ENCODE peak calls at places on chromosome 20, in four cellular contexts. One of them, this sample, is unnamed.

GRCh38 chr20:32980131-32980941 is 23.9 kb downstream of the SUN5 start:
- DNase-seq in CD4-positive, alpha-beta T cell: no peak
- DNase-seq in GM06990: no peak
- DNase-seq in omental fat pad: no peak
- DNase-seq in this sample: no peak

GRCh38 chr20:62808211-62808865 is 3.7 kb downstream of the OGFR start:
- DNase-seq in CD4-positive, alpha-beta T cell: peak; percentile 73
- DNase-seq in GM06990: peak; percentile 50
- DNase-seq in omental fat pad: peak; percentile 85
- DNase-seq in this sample: peak; percentile 70

GRCh38 chr20:14866841-14867514 is 529.6 kb upstream of the FLRT3 start:
- DNase-seq in CD4-positive, alpha-beta T cell: no peak
- DNase-seq in GM06990: no peak
- DNase-seq in omental fat pad: no peak
- DNase-seq in this sample: no peak

GRCh38 chr20:50724851-50725721 is 6.3 kb upstream of the PARD6B start:
- DNase-seq in CD4-positive, alpha-beta T cell: no peak
- DNase-seq in GM06990: no peak
- DNase-seq in omental fat pad: peak; percentile 86
- DNase-seq in this sample: no peak

GRCh38 chr20:2401527-2401926 is 20.8 kb downstream of the TGM6 start:
- DNase-seq in CD4-positive, alpha-beta T cell: no peak
- DNase-seq in GM06990: no peak
- DNase-seq in omental fat pad: no peak
- DNase-seq in this sample: no peak

GRCh38 chr20:16475225-16475624 is 98.0 kb downstream of the KIF16B start:
- DNase-seq in CD4-positive, alpha-beta T cell: no peak
- DNase-seq in GM06990: no peak
- DNase-seq in omental fat pad: no peak
- DNase-seq in this sample: no peak

GRCh38 chr20:38217791-38218565 is 42.6 kb downstream of the KIAA1755 start:
- DNase-seq in CD4-positive, alpha-beta T cell: no peak
- DNase-seq in GM06990: no peak
- DNase-seq in omental fat pad: peak; percentile 44
- DNase-seq in this sample: no peak

GRCh38 chr20:21090112-21090737 is 15.9 kb downstream of the LINC00237 start:
- DNase-seq in CD4-positive, alpha-beta T cell: no peak
- DNase-seq in GM06990: no peak
- DNase-seq in omental fat pad: no peak
- DNase-seq in this sample: no peak

GRCh38 chr20:23926941-23927872 is 47.7 kb upstream of the CST5 start:
- DNase-seq in CD4-positive, alpha-beta T cell: no peak
- DNase-seq in GM06990: no peak
- DNase-seq in omental fat pad: no peak
- DNase-seq in this sample: no peak

GRCh38 chr20:38275815-38276550 is 15.4 kb upstream of the KIAA1755 start:
- DNase-seq in CD4-positive, alpha-beta T cell: no peak
- DNase-seq in GM06990: no peak
- DNase-seq in omental fat pad: no peak
- DNase-seq in this sample: peak; percentile 77

GRCh38 chr20:63968136-63968927 is 1.4 kb downstream of the ZNF512B start:
- DNase-seq in CD4-positive, alpha-beta T cell: no peak
- DNase-seq in GM06990: peak; percentile 9
- DNase-seq in omental fat pad: no peak
- DNase-seq in this sample: no peak

GRCh38 chr20:43563991-43564390 is 5.2 kb downstream of the SGK2 start:
- DNase-seq in CD4-positive, alpha-beta T cell: no peak
- DNase-seq in GM06990: no peak
- DNase-seq in omental fat pad: no peak
- DNase-seq in this sample: no peak

GRCh38 chr20:52010541-52010940 is 181.0 kb downstream of the ZFP64 start:
- DNase-seq in CD4-positive, alpha-beta T cell: no peak
- DNase-seq in GM06990: no peak
- DNase-seq in omental fat pad: no peak
- DNase-seq in this sample: no peak

DNA sequence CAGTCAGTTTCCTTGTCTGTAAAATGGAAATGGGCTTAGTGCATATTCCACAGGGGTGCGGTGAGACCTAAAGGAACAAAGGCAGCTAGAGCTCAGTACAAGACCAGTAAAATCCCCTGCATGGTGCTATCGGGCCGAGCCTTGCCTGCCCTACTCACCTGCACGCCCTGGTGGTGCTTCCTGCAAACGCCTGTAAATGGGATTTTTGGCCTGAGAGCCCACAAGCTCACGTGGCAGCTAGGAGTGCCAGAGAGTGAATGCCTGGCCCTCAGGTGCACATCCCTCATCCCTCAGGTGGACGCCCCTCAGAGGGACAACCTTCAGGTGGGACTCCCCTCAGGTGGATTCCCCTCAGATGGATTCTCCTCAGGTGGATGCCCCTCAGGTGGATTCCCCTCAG is 48.0 kb upstream of the VSX1 start:
- DNase-seq in CD4-positive, alpha-beta T cell: no peak
- DNase-seq in GM06990: no peak
- DNase-seq in omental fat pad: no peak
- DNase-seq in this sample: no peak
- TF ChIP-seq CTCF in CD4-positive, alpha-beta T cell: no peak
- TF ChIP-seq CTCF in GM06990: no peak
- TF ChIP-seq CTCF in omental fat pad: no peak
- TF ChIP-seq CTCF in this sample: no peak

GRCh38 chr20:8128291-8129046 is 3.6 kb upstream of the PLCB1 start:
- DNase-seq in CD4-positive, alpha-beta T cell: no peak
- DNase-seq in GM06990: no peak
- DNase-seq in omental fat pad: no peak
- DNase-seq in this sample: no peak

GRCh38 chr20:8129211-8129986 is 2.7 kb upstream of the PLCB1 start:
- DNase-seq in CD4-positive, alpha-beta T cell: no peak
- DNase-seq in GM06990: no peak
- DNase-seq in omental fat pad: no peak
- DNase-seq in this sample: no peak

GRCh38 chr20:8126190-8126589 is 5.9 kb upstream of the PLCB1 start:
- DNase-seq in CD4-positive, alpha-beta T cell: no peak
- DNase-seq in GM06990: no peak
- DNase-seq in omental fat pad: no peak
- DNase-seq in this sample: no peak

GRCh38 chr20:8126979-8127378 is 5.1 kb upstream of the PLCB1 start:
- DNase-seq in CD4-positive, alpha-beta T cell: no peak
- DNase-seq in GM06990: no peak
- DNase-seq in omental fat pad: no peak
- DNase-seq in this sample: no peak

GRCh38 chr20:8127553-8128255 is 4.4 kb upstream of the PLCB1 start:
- DNase-seq in CD4-positive, alpha-beta T cell: no peak
- DNase-seq in GM06990: peak; percentile 68
- DNase-seq in omental fat pad: no peak
- DNase-seq in this sample: no peak
- TF ChIP-seq CTCF in CD4-positive, alpha-beta T cell: no peak
- TF ChIP-seq CTCF in GM06990: no peak
- TF ChIP-seq CTCF in omental fat pad: no peak
- TF ChIP-seq CTCF in this sample: no peak

GRCh38 chr20:7272512-7272911 is 505.0 kb downstream of the BMP2 start:
- DNase-seq in CD4-positive, alpha-beta T cell: no peak
- DNase-seq in GM06990: no peak
- DNase-seq in omental fat pad: no peak
- DNase-seq in this sample: no peak
- TF ChIP-seq CTCF in CD4-positive, alpha-beta T cell: no peak
- TF ChIP-seq CTCF in GM06990: no peak
- TF ChIP-seq CTCF in omental fat pad: no peak
- TF ChIP-seq CTCF in this sample: no peak

GRCh38 chr20:25041813-25042530 is 16.0 kb downstream of the ACSS1 start:
- DNase-seq in CD4-positive, alpha-beta T cell: no peak
- DNase-seq in GM06990: no peak
- DNase-seq in omental fat pad: no peak
- DNase-seq in this sample: peak; percentile 43

GRCh38 chr20:25038103-25038410 is 19.9 kb downstream of the ACSS1 start:
- DNase-seq in CD4-positive, alpha-beta T cell: no peak
- DNase-seq in GM06990: no peak
- DNase-seq in omental fat pad: no peak
- DNase-seq in this sample: peak; percentile 10

GRCh38 chr20:25038591-25039015 is 19.3 kb downstream of the ACSS1 start:
- DNase-seq in CD4-positive, alpha-beta T cell: no peak
- DNase-seq in GM06990: no peak
- DNase-seq in omental fat pad: no peak
- DNase-seq in this sample: peak; percentile 23

GRCh38 chr20:25040438-25040831 is 17.5 kb downstream of the ACSS1 start:
- DNase-seq in CD4-positive, alpha-beta T cell: no peak
- DNase-seq in GM06990: no peak
- DNase-seq in omental fat pad: no peak
- DNase-seq in this sample: peak; percentile 11

GRCh38 chr20:25039697-25040437 is 18.1 kb downstream of the ACSS1 start:
- DNase-seq in CD4-positive, alpha-beta T cell: no peak
- DNase-seq in GM06990: no peak
- DNase-seq in omental fat pad: no peak
- DNase-seq in this sample: peak; percentile 16
- TF ChIP-seq CTCF in CD4-positive, alpha-beta T cell: no peak
- TF ChIP-seq CTCF in GM06990: no peak
- TF ChIP-seq CTCF in omental fat pad: no peak
- TF ChIP-seq CTCF in this sample: no peak

GRCh38 chr20:45111799-45112471 is 3.0 kb downstream of the WFDC5 start:
- DNase-seq in CD4-positive, alpha-beta T cell: no peak
- DNase-seq in GM06990: no peak
- DNase-seq in omental fat pad: no peak
- DNase-seq in this sample: no peak
- TF ChIP-seq CTCF in CD4-positive, alpha-beta T cell: peak; percentile 40
- TF ChIP-seq CTCF in GM06990: peak; percentile 63
- TF ChIP-seq CTCF in omental fat pad: no peak
- TF ChIP-seq CTCF in this sample: peak; percentile 58

GRCh38 chr20:39299783-39300182 is 337.6 kb downstream of the DHX35 start:
- DNase-seq in CD4-positive, alpha-beta T cell: no peak
- DNase-seq in GM06990: no peak
- DNase-seq in omental fat pad: no peak
- DNase-seq in this sample: no peak

GRCh38 chr20:39298116-39298515 is 336.0 kb downstream of the DHX35 start:
- DNase-seq in CD4-positive, alpha-beta T cell: no peak
- DNase-seq in GM06990: no peak
- DNase-seq in omental fat pad: no peak
- DNase-seq in this sample: no peak

GRCh38 chr20:39298566-39299501 is 336.7 kb downstream of the DHX35 start:
- DNase-seq in CD4-positive, alpha-beta T cell: no peak
- DNase-seq in GM06990: no peak
- DNase-seq in omental fat pad: no peak
- DNase-seq in this sample: no peak

DNA sequence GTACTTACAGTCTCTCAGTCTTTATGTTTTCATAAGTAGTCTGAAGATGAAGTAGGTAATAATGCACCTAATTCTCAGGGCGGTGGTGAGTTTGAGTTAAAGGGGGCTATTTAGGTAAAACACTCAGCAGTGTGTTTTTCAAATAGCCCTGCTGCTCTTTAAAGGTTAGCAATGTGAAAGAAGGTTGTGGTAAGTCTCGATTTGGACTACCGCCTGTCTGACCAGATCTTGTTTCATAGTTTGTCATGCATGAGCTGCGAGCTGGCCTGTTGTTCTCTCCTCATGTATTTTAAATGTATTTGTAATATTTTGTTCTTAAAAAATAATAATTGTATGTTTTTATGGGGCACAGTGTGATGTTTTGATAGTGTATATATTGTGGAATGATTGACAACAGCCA is 340.2 kb downstream of the DHX35 start:
- DNase-seq in CD4-positive, alpha-beta T cell: no peak
- DNase-seq in GM06990: no peak
- DNase-seq in omental fat pad: no peak
- DNase-seq in this sample: no peak
- TF ChIP-seq CTCF in CD4-positive, alpha-beta T cell: no peak
- TF ChIP-seq CTCF in GM06990: no peak
- TF ChIP-seq CTCF in omental fat pad: no peak
- TF ChIP-seq CTCF in this sample: no peak

GRCh38 chr20:49552007-49552406 is 15.9 kb downstream of the PTGIS start:
- DNase-seq in CD4-positive, alpha-beta T cell: no peak
- DNase-seq in GM06990: no peak
- DNase-seq in omental fat pad: no peak
- DNase-seq in this sample: no peak
- TF ChIP-seq CTCF in CD4-positive, alpha-beta T cell: no peak
- TF ChIP-seq CTCF in GM06990: no peak
- TF ChIP-seq CTCF in omental fat pad: no peak
- TF ChIP-seq CTCF in this sample: no peak

GRCh38 chr20:31547017-31547675 is 32.9 kb downstream of the HM13 start:
- DNase-seq in CD4-positive, alpha-beta T cell: peak; percentile 61
- DNase-seq in GM06990: peak; percentile 85
- DNase-seq in omental fat pad: peak; percentile 68
- DNase-seq in this sample: peak; percentile 81
- TF ChIP-seq CTCF in CD4-positive, alpha-beta T cell: no peak
- TF ChIP-seq CTCF in GM06990: no peak
- TF ChIP-seq CTCF in omental fat pad: no peak
- TF ChIP-seq CTCF in this sample: no peak

GRCh38 chr20:35653893-35654292 is 10.8 kb downstream of the CPNE1 start:
- DNase-seq in CD4-positive, alpha-beta T cell: no peak
- DNase-seq in GM06990: no peak
- DNase-seq in omental fat pad: no peak
- DNase-seq in this sample: no peak
- TF ChIP-seq CTCF in CD4-positive, alpha-beta T cell: no peak
- TF ChIP-seq CTCF in GM06990: no peak
- TF ChIP-seq CTCF in omental fat pad: no peak
- TF ChIP-seq CTCF in this sample: no peak

This sample was measured in CD14-positive monocyte.